ENCODE peak calls at places on chromosome 19, in seven cellular contexts. One of them, this sample, is unnamed.

GRCh38 chr19:918481-919156 is 1.5 kb downstream of the KISS1R start:
- DNase-seq in EH: no peak
- DNase-seq in GM10248: no peak
- DNase-seq in stimulated activated CD4-positive, alpha-beta T cell treated with anti-CD3 and anti-CD28 coated beads, TNF-alpha, amount 100 ng/mL, for 4 hours: no peak
- DNase-seq in NCI-H1092: no peak
- DNase-seq in fibroblast of gingiva: no peak
- DNase-seq in AG04450: no peak
- DNase-seq in this sample: no peak

GRCh38 chr19:1489463-1489971 is 633 bp downstream of the PCSK4 start:
- DNase-seq in EH: no peak
- DNase-seq in GM10248: no peak
- DNase-seq in stimulated activated CD4-positive, alpha-beta T cell treated with anti-CD3 and anti-CD28 coated beads, TNF-alpha, amount 100 ng/mL, for 4 hours: no peak
- DNase-seq in NCI-H1092: no peak
- DNase-seq in fibroblast of gingiva: no peak
- DNase-seq in AG04450: no peak
- DNase-seq in this sample: no peak

GRCh38 chr19:18266863-18267686 is 7.2 kb downstream of the IQCN start:
- DNase-seq in EH: no peak
- DNase-seq in GM10248: no peak
- DNase-seq in stimulated activated CD4-positive, alpha-beta T cell treated with anti-CD3 and anti-CD28 coated beads, TNF-alpha, amount 100 ng/mL, for 4 hours: no peak
- DNase-seq in NCI-H1092: no peak
- DNase-seq in fibroblast of gingiva: no peak
- DNase-seq in AG04450: no peak
- DNase-seq in this sample: no peak

GRCh38 chr19:30160426-30160825 is 211.8 kb upstream of the ZNF536 start:
- DNase-seq in EH: no peak
- DNase-seq in GM10248: no peak
- DNase-seq in stimulated activated CD4-positive, alpha-beta T cell treated with anti-CD3 and anti-CD28 coated beads, TNF-alpha, amount 100 ng/mL, for 4 hours: no peak
- DNase-seq in NCI-H1092: no peak
- DNase-seq in fibroblast of gingiva: no peak
- DNase-seq in AG04450: no peak
- DNase-seq in this sample: no peak

GRCh38 chr19:15317392-15318011 is 14.8 kb downstream of the BRD4 start:
- DNase-seq in EH: peak; percentile 65
- DNase-seq in GM10248: no peak
- DNase-seq in stimulated activated CD4-positive, alpha-beta T cell treated with anti-CD3 and anti-CD28 coated beads, TNF-alpha, amount 100 ng/mL, for 4 hours: no peak
- DNase-seq in NCI-H1092: no peak
- DNase-seq in fibroblast of gingiva: no peak
- DNase-seq in AG04450: peak; percentile 44
- DNase-seq in this sample: no peak

GRCh38 chr19:10764340-10764894 is 46.5 kb downstream of the DNM2 start:
- DNase-seq in EH: no peak
- DNase-seq in GM10248: no peak
- DNase-seq in stimulated activated CD4-positive, alpha-beta T cell treated with anti-CD3 and anti-CD28 coated beads, TNF-alpha, amount 100 ng/mL, for 4 hours: no peak
- DNase-seq in NCI-H1092: no peak
- DNase-seq in fibroblast of gingiva: no peak
- DNase-seq in AG04450: no peak
- DNase-seq in this sample: no peak

GRCh38 chr19:14090509-14091085 is at the start of gene SAMD1:
- DNase-seq in EH: peak; percentile 87
- DNase-seq in GM10248: peak; percentile 89
- DNase-seq in stimulated activated CD4-positive, alpha-beta T cell treated with anti-CD3 and anti-CD28 coated beads, TNF-alpha, amount 100 ng/mL, for 4 hours: peak; percentile 84
- DNase-seq in NCI-H1092: peak; percentile 73
- DNase-seq in fibroblast of gingiva: peak; percentile 95
- DNase-seq in AG04450: peak; percentile 68
- DNase-seq in this sample: peak; percentile 72

GRCh38 chr19:38901683-38902082 is 1.9 kb downstream of the NFKBIB start:
- DNase-seq in EH: no peak
- DNase-seq in GM10248: no peak
- DNase-seq in stimulated activated CD4-positive, alpha-beta T cell treated with anti-CD3 and anti-CD28 coated beads, TNF-alpha, amount 100 ng/mL, for 4 hours: no peak
- DNase-seq in NCI-H1092: no peak
- DNase-seq in fibroblast of gingiva: no peak
- DNase-seq in AG04450: no peak
- DNase-seq in this sample: no peak

GRCh38 chr19:6736169-6736916 is 1.0 kb downstream of the GPR108 start:
- DNase-seq in EH: peak; percentile 91
- DNase-seq in GM10248: peak; percentile 81
- DNase-seq in stimulated activated CD4-positive, alpha-beta T cell treated with anti-CD3 and anti-CD28 coated beads, TNF-alpha, amount 100 ng/mL, for 4 hours: peak; percentile 45
- DNase-seq in NCI-H1092: peak; percentile 17
- DNase-seq in fibroblast of gingiva: peak; percentile 86
- DNase-seq in AG04450: peak; percentile 72
- DNase-seq in this sample: peak; percentile 81

This sample was measured in amniotic stem cell.